ENCODE peak calls at places on chromosomes 1 and 21, in four cellular contexts. T is pancreas, V is aorta, K is tibial artery. Z is an unnamed sample.

GRCh38 chr1:236381565-236382158 is 12.4 kb upstream of the EDARADD start:
- DNase-seq in T (no peak), V (no peak), K (no peak), Z (no peak)

GRCh38 chr1:60989745-60990718 is 92.3 kb upstream of the NFIA start:
- DNase-seq in T (no peak), V (peak), K (no peak), Z (no peak)

GRCh38 chr1:223708001-223708359 is 4.4 kb upstream of the CAPN2 start:
- DNase-seq in T (no peak), V (no peak), K (no peak), Z (no peak)

GRCh38 chr1:29855761-29856160 is 619.4 kb downstream of the PTPRU start:
- DNase-seq in T (no peak), V (no peak), K (no peak), Z (no peak)

GRCh38 chr1:109659997-109660755 is 4.3 kb downstream of the GSTM4 start:
- DNase-seq in T (no peak), V (no peak), K (peak), Z (no peak)

GRCh38 chr21:25273945-25274344 is 333.3 kb downstream of the MRPL39 start:
- DNase-seq in T (no peak), V (no peak), K (no peak), Z (no peak)

GRCh38 chr21:45543710-45544448 is 1.6 kb upstream of the SLC19A1 start:
- DNase-seq in T (peak), V (no peak), K (peak), Z (no peak)

GRCh38 chr21:20023199-20023598 is 975.0 kb upstream of the NCAM2 start:
- DNase-seq in T (no peak), V (no peak), K (no peak), Z (no peak)

GRCh38 chr1:53278294-53278693 is 40.0 kb upstream of the MAGOH start:
- DNase-seq in T (no peak), V (peak), K (peak), Z (no peak)

GRCh38 chr21:37704751-37705150 is 211.5 kb downstream of the KCNJ6 start:
- DNase-seq in T (no peak), V (no peak), K (no peak), Z (no peak)

GRCh38 chr1:79376106-79376505 is 369.6 kb upstream of the ADGRL4 start:
- DNase-seq in T (no peak), V (no peak), K (no peak), Z (no peak)

GRCh38 chr1:235079443-235079967 is 49.1 kb downstream of the TOMM20 start:
- DNase-seq in T (peak), V (peak), K (no peak), Z (no peak)

GRCh38 chr1:213409971-213410370 is 358.9 kb downstream of the RPS6KC1 start:
- DNase-seq in T (no peak), V (no peak), K (no peak), Z (no peak)

GRCh38 chr21:43712268-43712942 is 6.5 kb upstream of the PDXK start:
- DNase-seq in T (peak), V (peak), K (no peak), Z (no peak)

GRCh38 chr21:46297311-46298082 is 11.4 kb downstream of the YBEY start:
- DNase-seq in T (no peak), V (no peak), K (no peak), Z (no peak)

GRCh38 chr1:5637171-5637570 is 355.1 kb downstream of the NPHP4 start:
- DNase-seq in T (no peak), V (no peak), K (no peak), Z (no peak)

GRCh38 chr1:225816643-225817538 is 7.0 kb downstream of the EPHX1 start:
- DNase-seq in T (no peak), V (peak), K (peak), Z (no peak)

GRCh38 chr1:66244429-66244828 is 289.5 kb upstream of the SGIP1 start:
- DNase-seq in T (no peak), V (no peak), K (no peak), Z (peak)

GRCh38 chr1:150528196-150528595 is 12.6 kb downstream of the FALEC start:
- DNase-seq in T (no peak), V (no peak), K (no peak), Z (no peak)

GRCh38 chr1:212328248-212328647 is 43.0 kb downstream of the PPP2R5A start:
- DNase-seq in T (no peak), V (no peak), K (no peak), Z (no peak)

GRCh38 chr21:28827422-28827821 is 165.3 kb downstream of the LTN1 start:
- DNase-seq in T (no peak), V (no peak), K (no peak), Z (no peak)

GRCh38 chr1:197799271-197799670 is 24.0 kb upstream of the DENND1B start:
- DNase-seq in T (no peak), V (no peak), K (no peak), Z (no peak)

GRCh38 chr1:53754484-53755312 is 15.7 kb upstream of the GLIS1 start:
- DNase-seq in T (no peak), V (no peak), K (no peak), Z (no peak)

GRCh38 chr1:156920233-156921052 is at the start of gene LRRC71:
- DNase-seq in T (peak), V (peak), K (peak), Z (peak)

GRCh38 chr1:102758418-102758817 is 349.9 kb downstream of the COL11A1 start:
- DNase-seq in T (no peak), V (no peak), K (no peak), Z (no peak)

GRCh38 chr1:179369751-179370341 is 4.1 kb downstream of the AXDND1 start:
- DNase-seq in T (no peak), V (no peak), K (no peak), Z (no peak)

GRCh38 chr21:41966341-41966833 is 12.6 kb upstream of the C2CD2 start:
- DNase-seq in T (no peak), V (no peak), K (no peak), Z (no peak)

GRCh38 chr1:2240251-2241156 is 12.4 kb downstream of the SKI start:
- DNase-seq in T (peak), V (peak), K (peak), Z (peak)

GRCh38 chr1:2238361-2239055 is 10.4 kb downstream of the SKI start:
- DNase-seq in T (peak), V (no peak), K (no peak), Z (no peak)

GRCh38 chr1:2241820-2242219 is 13.7 kb downstream of the SKI start:
- DNase-seq in T (no peak), V (no peak), K (no peak), Z (no peak)

GRCh38 chr1:2237773-2238172 is 9.7 kb downstream of the SKI start:
- DNase-seq in T (peak), V (no peak), K (no peak), Z (no peak)

DNA sequence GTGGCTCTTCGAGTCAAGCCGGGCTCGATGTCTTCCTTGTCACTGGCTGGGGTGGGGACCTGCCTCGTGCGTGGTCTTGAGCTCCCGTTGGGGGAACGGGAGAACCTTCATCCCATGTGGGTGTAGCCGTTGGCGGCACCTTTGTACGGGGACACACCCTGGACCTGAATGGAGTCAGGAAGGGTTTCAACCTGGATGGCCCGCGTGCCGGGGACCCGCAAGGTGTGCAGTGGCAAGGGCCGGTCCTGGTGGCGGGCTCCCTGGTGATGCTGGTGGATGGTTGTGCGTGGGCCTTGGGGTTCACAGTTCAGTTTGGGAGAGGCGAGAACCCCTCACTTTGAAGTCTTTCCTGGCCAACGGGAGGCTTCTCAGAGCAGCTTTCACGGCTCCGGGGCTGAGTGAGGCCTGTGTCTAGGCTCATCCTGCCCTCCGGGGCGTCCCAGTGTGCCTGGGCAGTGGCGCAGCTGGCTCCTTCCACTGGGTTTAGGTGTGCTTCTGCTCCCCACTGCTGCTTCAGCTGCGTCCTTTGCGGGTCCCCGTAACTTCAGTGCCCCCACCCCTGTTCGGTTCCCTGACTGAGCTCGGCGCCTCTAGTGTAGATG is 11.4 kb downstream of the SKI start:
- DNase-seq in T (no peak), V (no peak), K (no peak), Z (no peak)
- H3K27ac ChIP-seq in T (no peak), V (no peak), K (peak), Z (no peak)

GRCh38 chr1:153560771-153561170 is 4.9 kb downstream of the S100A2 start:
- DNase-seq in T (no peak), V (no peak), K (no peak), Z (no peak)
- H3K27ac ChIP-seq in T (no peak), V (no peak), K (no peak), Z (no peak)

DNA sequence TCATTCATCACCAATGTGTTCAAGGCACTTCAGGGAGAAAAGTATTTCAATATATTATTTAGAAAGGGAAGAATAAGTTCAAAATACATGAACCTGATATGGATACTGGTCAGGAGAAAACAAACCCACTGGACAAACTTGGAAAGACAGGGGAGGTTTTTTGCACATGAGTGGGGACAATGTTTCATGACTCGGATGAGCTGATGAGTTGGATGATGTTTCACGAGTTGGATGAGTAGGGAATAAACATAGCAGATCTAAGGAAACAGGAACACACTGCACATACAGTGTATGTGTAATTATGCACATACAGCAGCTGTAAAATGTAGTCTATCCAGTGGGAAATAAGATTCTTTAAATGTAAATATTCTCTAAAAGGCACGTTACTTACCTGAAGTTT is 682.9 kb upstream of the ADAMTS5 start:
- DNase-seq in T (no peak), V (no peak), K (no peak), Z (no peak)
- H3K27ac ChIP-seq in T (no peak), V (no peak), K (no peak), Z (no peak)

GRCh38 chr1:12150456-12151200 is 16.2 kb upstream of the TNFRSF1B start:
- DNase-seq in T (no peak), V (no peak), K (no peak), Z (no peak)

GRCh38 chr1:12151465-12151864 is 15.3 kb upstream of the TNFRSF1B start:
- DNase-seq in T (no peak), V (no peak), K (no peak), Z (no peak)

GRCh38 chr1:12155328-12155727 is 11.5 kb upstream of the TNFRSF1B start:
- DNase-seq in T (no peak), V (no peak), K (no peak), Z (no peak)

GRCh38 chr1:12152106-12152891 is 14.5 kb upstream of the TNFRSF1B start:
- DNase-seq in T (no peak), V (no peak), K (no peak), Z (no peak)

GRCh38 chr1:12153181-12153785 is 13.5 kb upstream of the TNFRSF1B start:
- DNase-seq in T (no peak), V (peak), K (peak), Z (no peak)
- H3K27ac ChIP-seq in T (peak), V (no peak), K (peak), Z (peak)

DNA sequence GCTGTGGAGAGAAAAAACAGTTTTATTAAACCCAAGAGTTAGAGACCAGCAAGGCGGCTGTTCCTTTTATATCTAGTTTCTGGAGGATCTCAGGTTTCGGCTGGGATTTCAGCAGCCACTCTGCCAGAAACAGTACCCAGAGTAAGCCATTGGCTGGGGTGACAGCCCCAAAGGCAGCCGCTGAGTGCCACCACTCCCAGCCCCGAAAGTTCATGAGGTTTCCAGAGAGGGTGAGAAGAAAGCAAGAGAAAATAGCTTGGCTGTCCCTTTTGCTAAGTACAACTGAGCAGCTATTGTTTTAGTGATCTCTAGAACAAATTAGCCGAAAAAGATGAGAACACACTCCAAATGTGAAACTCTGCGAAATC is 1.2 kb downstream of the SH3BGR start:
- DNase-seq in T (no peak), V (no peak), K (no peak), Z (peak)
- H3K27ac ChIP-seq in T (no peak), V (peak), K (peak), Z (peak)

Z was measured in caudate nucleus.